ENCODE peak calls at places on chromosomes 12 and 14, in nine cellular contexts. H is LoVo; L is PC-9; Z is amniotic epithelial cell; J is NCI-H748 treated with DMSO at 0.1 percent for 48 hours; R is cardiac muscle cell; D is head of caudate nucleus; C is activated naive CD4-positive, alpha-beta T cell treated with anti-CD3 and anti-CD28 coated beads, Interleukin-2, amount 50 U/mL, for 16 hours; X is epithelial cell of esophagus. K is an unnamed sample.

GRCh38 chr14:35814371-35815005 is 5.4 kb upstream of the RALGAPA1 start:
- DNase-seq in C (peak), J (peak), D (peak), L (no peak), X (peak), R (peak), Z (peak), H (peak), K (peak)

GRCh38 chr12:97006585-97006984 is 99.5 kb downstream of the NEDD1 start:
- DNase-seq in L (no peak), D (no peak), Z (no peak), C (no peak), R (no peak), X (peak), H (no peak), J (no peak), K (peak)

GRCh38 chr12:89280833-89281533 is 71.3 kb downstream of the DUSP6 start:
- DNase-seq in H (no peak), R (no peak), X (peak), D (no peak), J (peak), L (no peak), C (no peak), Z (no peak), K (peak)

GRCh38 chr12:17866802-17867201 is 223.2 kb downstream of the RERGL start:
- DNase-seq in J (no peak), R (no peak), H (no peak), D (no peak), C (no peak), Z (no peak), X (no peak), L (no peak), K (no peak)

GRCh38 chr12:4809013-4809448 is 88.8 kb downstream of the GALNT8 start:
- DNase-seq in H (no peak), D (no peak), J (peak), L (no peak), R (peak), C (no peak), X (no peak), Z (no peak), K (peak)

GRCh38 chr14:101005447-101005846 is 101.9 kb upstream of the RTL1 start:
- DNase-seq in L (no peak), X (no peak), H (no peak), R (no peak), D (no peak), Z (no peak), J (no peak), C (no peak), K (no peak)

GRCh38 chr14:59583755-59584154 is 7.1 kb upstream of the CCDC175 start:
- DNase-seq in R (peak), H (no peak), X (peak), J (no peak), D (no peak), C (no peak), Z (peak), L (no peak), K (peak)

GRCh38 chr12:131020326-131020725 is 66.6 kb downstream of the ADGRD1 start:
- DNase-seq in Z (no peak), C (no peak), H (no peak), R (no peak), J (no peak), D (no peak), L (no peak), X (no peak), K (no peak)

GRCh38 chr12:121534495-121535148 is 46.2 kb downstream of the KDM2B start:
- DNase-seq in Z (no peak), R (no peak), H (no peak), C (peak), X (no peak), D (no peak), J (no peak), L (no peak), K (peak)

GRCh38 chr14:95759952-95760351 is 46.0 kb upstream of the TCL1A start:
- DNase-seq in C (no peak), R (no peak), L (no peak), D (no peak), H (no peak), X (no peak), J (no peak), Z (no peak), K (no peak)

GRCh38 chr12:46332260-46332659 is 40.3 kb downstream of the SLC38A2 start:
- DNase-seq in R (no peak), D (no peak), Z (peak), J (no peak), C (no peak), X (peak), L (peak), H (no peak), K (no peak)

K was measured in NCI-H69.